ENCODE peak calls at places on chromosomes 1 and 21, in five cellular contexts. F is NCI-H345, Z is Daoy, E is NCI-H82, C is left ventricle myocardium inferior. R is an unnamed sample.
A peak's percentile ranks its signal among the peaks of the same experiment; 100 is the strongest.

GRCh38 chr21:46002841-46003574 is 21.4 kb downstream of the COL6A1 start:
- DNase-seq in F (no peak), Z (no peak), E (no peak), C (peak; percentile 16), R (peak; percentile 74)

GRCh38 chr1:182611326-182611725 is 7.1 kb upstream of the RGS16 start:
- DNase-seq in F (peak; percentile 64), Z (no peak), E (peak; percentile 65), C (no peak), R (no peak)

GRCh38 chr1:55572878-55573734 is 357.9 kb upstream of the USP24 start:
- DNase-seq in F (no peak), Z (peak; percentile 60), E (no peak), C (no peak), R (peak; percentile 67)

GRCh38 chr1:69436151-69436550 is 131.6 kb upstream of the LRRC7 start:
- DNase-seq in F (no peak), Z (no peak), E (no peak), C (no peak), R (no peak)

GRCh38 chr1:98277111-98277510 is 356.3 kb upstream of the DPYD start:
- DNase-seq in F (no peak), Z (peak; percentile 30), E (peak; percentile 15), C (no peak), R (no peak)

GRCh38 chr1:227603327-227603726 is 40.0 kb downstream of the ZNF678 start:
- DNase-seq in F (no peak), Z (no peak), E (no peak), C (no peak), R (no peak)

GRCh38 chr1:234659538-234659937 is 49.6 kb upstream of the IRF2BP2 start:
- DNase-seq in F (no peak), Z (peak; percentile 84), E (no peak), C (no peak), R (no peak)

GRCh38 chr1:62076286-62076685 is 118.4 kb upstream of the L1TD1 start:
- DNase-seq in F (peak; percentile 2), Z (peak; percentile 85), E (no peak), C (no peak), R (no peak)

GRCh38 chr1:6330410-6330827 is 63.1 kb downstream of the ACOT7 start:
- DNase-seq in F (no peak), Z (peak; percentile 45), E (no peak), C (no peak), R (no peak)

GRCh38 chr1:244029137-244029536 is 21.9 kb upstream of the ZBTB18 start:
- DNase-seq in F (no peak), Z (no peak), E (no peak), C (no peak), R (no peak)

GRCh38 chr1:155931332-155932038 is 2.7 kb downstream of the KHDC4 start:
- DNase-seq in F (no peak), Z (peak; percentile 60), E (no peak), C (no peak), R (no peak)

GRCh38 chr1:185646202-185646683 is 87.9 kb upstream of the HMCN1 start:
- DNase-seq in F (peak; percentile 74), Z (peak; percentile 94), E (no peak), C (no peak), R (no peak)

GRCh38 chr1:175363046-175363445 is 170.5 kb upstream of the KIAA0040 start:
- DNase-seq in F (no peak), Z (no peak), E (no peak), C (no peak), R (no peak)

GRCh38 chr1:247444571-247444970 is 13.3 kb downstream of the OR2B11 start:
- DNase-seq in F (no peak), Z (no peak), E (no peak), C (no peak), R (no peak)

GRCh38 chr1:167517535-167518330 is 596 bp downstream of the CD247 start:
- DNase-seq in F (no peak), Z (peak; percentile 91), E (no peak), C (no peak), R (no peak)

GRCh38 chr1:116122955-116123757 is 12.0 kb downstream of the MAB21L3 start:
- DNase-seq in F (no peak), Z (peak; percentile 92), E (no peak), C (no peak), R (no peak)

GRCh38 chr21:43323244-43324005 is 103.5 kb downstream of the SIK1 start:
- DNase-seq in F (no peak), Z (no peak), E (no peak), C (peak; percentile 83), R (peak; percentile 97)

GRCh38 chr1:48661726-48662483 is 114.8 kb downstream of the BEND5 start:
- DNase-seq in F (peak; percentile 66), Z (no peak), E (peak; percentile 96), C (no peak), R (no peak)

GRCh38 chr1:234478481-234479309 is at the start of gene TARBP1:
- DNase-seq in F (peak; percentile 85), Z (peak; percentile 86), E (peak; percentile 92), C (peak; percentile 72), R (peak; percentile 43)

GRCh38 chr1:212479188-212479587 is 46.5 kb downstream of the NENF start:
- DNase-seq in F (no peak), Z (no peak), E (no peak), C (no peak), R (no peak)

GRCh38 chr1:89381617-89382016 is 17.8 kb downstream of the GBP6 start:
- DNase-seq in F (no peak), Z (no peak), E (peak; percentile 8), C (no peak), R (no peak)

GRCh38 chr1:89363638-89364536 is at the start of gene GBP6:
- DNase-seq in F (no peak), Z (peak; percentile 50), E (no peak), C (peak; percentile 38), R (no peak)

GRCh38 chr1:153679337-153680119 is 1.0 kb downstream of the NPR1 start:
- DNase-seq in F (no peak), Z (no peak), E (peak; percentile 58), C (peak; percentile 24), R (peak; percentile 72)

GRCh38 chr1:89733748-89734147 is 87.1 kb upstream of the LRRC8D start:
- DNase-seq in F (no peak), Z (no peak), E (no peak), C (no peak), R (no peak)

GRCh38 chr1:38034871-38035270 is 11.7 kb downstream of the POU3F1 start:
- DNase-seq in F (no peak), Z (no peak), E (no peak), C (no peak), R (no peak)

GRCh38 chr21:32356874-32357395 is 35.9 kb downstream of the URB1 start:
- DNase-seq in F (no peak), Z (no peak), E (no peak), C (no peak), R (no peak)

R was measured in posterior cingulate gyrus.